ENCODE peak calls at places on chromosomes 7 and 10, in nine cellular contexts. One of them, this sample, is unnamed.

GRCh38 chr10:114374141-114374791 is 30.0 kb downstream of the AFAP1L2 start:
- DNase-seq in NCI-H1694 treated with DMSO at 0.1 percent for 48 hours: no peak
- DNase-seq in ureter: no peak
- DNase-seq in NCI-H460: no peak
- DNase-seq in NT2/D1: no peak
- DNase-seq in left lobe of liver: no peak
- DNase-seq in adipocyte: peak; percentile 57
- DNase-seq in EH: no peak
- DNase-seq in NCI-H345: no peak
- DNase-seq in this sample: no peak

GRCh38 chr10:101224060-101224909 is 5.0 kb downstream of the LBX1 start:
- DNase-seq in NT2/D1: no peak
- DNase-seq in left lobe of liver: no peak
- DNase-seq in adipocyte: no peak
- DNase-seq in NCI-H345: no peak
- DNase-seq in NCI-H1694 treated with DMSO at 0.1 percent for 48 hours: no peak
- DNase-seq in ureter: no peak
- DNase-seq in EH: no peak
- DNase-seq in NCI-H460: no peak
- DNase-seq in this sample: no peak

GRCh38 chr10:52092390-52092789 is 221.7 kb upstream of the DKK1 start:
- DNase-seq in EH: no peak
- DNase-seq in left lobe of liver: no peak
- DNase-seq in NCI-H345: no peak
- DNase-seq in adipocyte: no peak
- DNase-seq in ureter: no peak
- DNase-seq in NT2/D1: no peak
- DNase-seq in NCI-H460: no peak
- DNase-seq in NCI-H1694 treated with DMSO at 0.1 percent for 48 hours: no peak
- DNase-seq in this sample: no peak

GRCh38 chr10:11863353-11864105 is 40.4 kb downstream of the PROSER2 start:
- DNase-seq in adipocyte: no peak
- DNase-seq in left lobe of liver: no peak
- DNase-seq in NCI-H345: peak; percentile 73
- DNase-seq in NCI-H1694 treated with DMSO at 0.1 percent for 48 hours: no peak
- DNase-seq in NCI-H460: no peak
- DNase-seq in EH: no peak
- DNase-seq in NT2/D1: no peak
- DNase-seq in ureter: no peak
- DNase-seq in this sample: no peak

GRCh38 chr10:69364232-69364631 is 52.5 kb downstream of the TACR2 start:
- DNase-seq in NT2/D1: no peak
- DNase-seq in NCI-H345: no peak
- DNase-seq in ureter: no peak
- DNase-seq in adipocyte: no peak
- DNase-seq in left lobe of liver: no peak
- DNase-seq in NCI-H460: no peak
- DNase-seq in EH: no peak
- DNase-seq in NCI-H1694 treated with DMSO at 0.1 percent for 48 hours: no peak
- DNase-seq in this sample: no peak

GRCh38 chr7:106484562-106484961 is 176.4 kb downstream of the CCDC71L start:
- DNase-seq in NCI-H345: no peak
- DNase-seq in NCI-H1694 treated with DMSO at 0.1 percent for 48 hours: no peak
- DNase-seq in adipocyte: peak; percentile 44
- DNase-seq in ureter: no peak
- DNase-seq in EH: peak; percentile 57
- DNase-seq in NCI-H460: no peak
- DNase-seq in NT2/D1: no peak
- DNase-seq in left lobe of liver: peak; percentile 76
- DNase-seq in this sample: no peak

GRCh38 chr7:105202561-105203130 is 186.1 kb downstream of the SRPK2 start:
- DNase-seq in NCI-H1694 treated with DMSO at 0.1 percent for 48 hours: no peak
- DNase-seq in ureter: no peak
- DNase-seq in NCI-H460: no peak
- DNase-seq in left lobe of liver: no peak
- DNase-seq in NCI-H345: peak; percentile 37
- DNase-seq in adipocyte: peak; percentile 64
- DNase-seq in EH: peak; percentile 29
- DNase-seq in NT2/D1: no peak
- DNase-seq in this sample: no peak

GRCh38 chr10:26378763-26379361 is 59.3 kb upstream of the APBB1IP start:
- DNase-seq in EH: peak; percentile 11
- DNase-seq in NT2/D1: no peak
- DNase-seq in NCI-H460: no peak
- DNase-seq in adipocyte: peak; percentile 1
- DNase-seq in ureter: no peak
- DNase-seq in NCI-H345: no peak
- DNase-seq in NCI-H1694 treated with DMSO at 0.1 percent for 48 hours: no peak
- DNase-seq in left lobe of liver: no peak
- DNase-seq in this sample: no peak

GRCh38 chr7:8125680-8126444 is 136.1 kb downstream of the ICA1 start:
- DNase-seq in EH: no peak
- DNase-seq in NCI-H1694 treated with DMSO at 0.1 percent for 48 hours: no peak
- DNase-seq in left lobe of liver: no peak
- DNase-seq in NT2/D1: no peak
- DNase-seq in NCI-H345: no peak
- DNase-seq in adipocyte: no peak
- DNase-seq in NCI-H460: no peak
- DNase-seq in ureter: no peak
- DNase-seq in this sample: no peak

GRCh38 chr7:17339952-17340351 is 41.5 kb downstream of the AHR start:
- DNase-seq in EH: no peak
- DNase-seq in adipocyte: no peak
- DNase-seq in NT2/D1: no peak
- DNase-seq in NCI-H460: no peak
- DNase-seq in NCI-H1694 treated with DMSO at 0.1 percent for 48 hours: no peak
- DNase-seq in ureter: no peak
- DNase-seq in left lobe of liver: no peak
- DNase-seq in NCI-H345: no peak
- DNase-seq in this sample: no peak

This sample was measured in DMS 273 treated with DMSO at 0.1 percent for 48 hours.